ENCODE peak calls at places on chromosomes 5 and 9, in five cellular contexts. Y is PC-3, R is fibroblast of pulmonary artery, M is HCT116, U is dorsolateral prefrontal cortex. I is an unnamed sample.

GRCh38 chr5:133123297-133123696 is 71.5 kb downstream of the HSPA4 start:
- DNase-seq in R (no peak), Y (no peak), M (no peak), U (no peak), I (no peak)

GRCh38 chr9:131875828-131876485 is 136.1 kb upstream of the RAPGEF1 start:
- DNase-seq in U (peak; percentile 24), M (no peak), Y (peak; percentile 82), R (no peak), I (no peak)

GRCh38 chr5:170538096-170538465 is 34.3 kb downstream of the KCNIP1 start:
- DNase-seq in Y (no peak), U (no peak), M (no peak), R (no peak), I (no peak)

GRCh38 chr9:123365287-123365880 is 9.4 kb downstream of the CRB2 start:
- DNase-seq in U (no peak), M (no peak), Y (no peak), R (no peak), I (no peak)

GRCh38 chr9:16139781-16140180 is 586.9 kb downstream of the CCDC171 start:
- DNase-seq in Y (no peak), U (no peak), R (peak; percentile 49), M (no peak), I (no peak)

GRCh38 chr9:126321742-126322141 is 4.9 kb upstream of the MVB12B start:
- DNase-seq in Y (no peak), R (no peak), M (no peak), U (no peak), I (no peak)

GRCh38 chr5:148072207-148072606 is 8.4 kb downstream of the SPINK5 start:
- DNase-seq in M (no peak), U (no peak), R (no peak), Y (no peak), I (no peak)

GRCh38 chr5:50963647-50964584 is 297.5 kb downstream of the PARP8 start:
- DNase-seq in U (no peak), R (no peak), Y (no peak), M (no peak), I (no peak)

GRCh38 chr9:109312783-109313182 is 8.1 kb downstream of the EPB41L4B start:
- DNase-seq in U (no peak), M (no peak), Y (no peak), R (no peak), I (no peak)

GRCh38 chr5:118796081-118796480 is 192.3 kb downstream of the DTWD2 start:
- DNase-seq in Y (no peak), M (no peak), U (no peak), R (no peak), I (no peak)

GRCh38 chr9:71001780-71002386 is 119.5 kb downstream of the TRPM3 start:
- DNase-seq in U (no peak), Y (peak; percentile 41), M (peak; percentile 23), R (peak; percentile 58), I (peak; percentile 9)

GRCh38 chr9:110429453-110429852 is 91.8 kb upstream of the TXNDC8 start:
- DNase-seq in R (no peak), M (no peak), U (no peak), Y (peak; percentile 19), I (no peak)
- TF ChIP-seq CTCF in R (peak; percentile 23), M (peak; percentile 28), U (no peak), Y (peak; percentile 37), I (peak; percentile 31)

GRCh38 chr9:135991771-135992170 is 30.6 kb upstream of the UBAC1 start:
- DNase-seq in U (no peak), M (no peak), R (no peak), Y (no peak), I (no peak)

GRCh38 chr9:135992486-135993408 is 31.6 kb upstream of the UBAC1 start:
- DNase-seq in M (no peak), R (peak; percentile 89), U (no peak), Y (peak; percentile 69), I (peak; percentile 27)

GRCh38 chr9:135989157-135989556 is 28.0 kb upstream of the UBAC1 start:
- DNase-seq in Y (no peak), R (no peak), M (no peak), U (no peak), I (no peak)

GRCh38 chr9:135989722-135990467 is 28.7 kb upstream of the UBAC1 start:
- DNase-seq in Y (no peak), U (peak; percentile 81), R (no peak), M (no peak), I (no peak)

GRCh38 chr9:135990468-135991429 is 29.6 kb upstream of the UBAC1 start:
- DNase-seq in M (peak; percentile 79), R (peak; percentile 77), U (no peak), Y (peak; percentile 21), I (peak; percentile 32)
- H3K4me3 ChIP-seq in M (no peak overlapping the region), R (no peak overlapping the region), U (peak overlapping the region; percentile 40), Y (no peak overlapping the region), I (no peak overlapping the region)

GRCh38 chr5:173392172-173392571 is 64.0 kb upstream of the STC2 start:
- DNase-seq in R (no peak), U (no peak), Y (no peak), M (no peak), I (no peak)
- TF ChIP-seq CTCF in R (no peak), U (no peak), Y (no peak), M (no peak), I (no peak)

GRCh38 chr5:139660105-139660915 is 12.2 kb downstream of the CXXC5 start:
- DNase-seq in Y (peak; percentile 82), U (peak; percentile 92), R (no peak), M (no peak), I (no peak)
- H3K4me3 ChIP-seq in Y (no peak overlapping the region), U (peak overlapping the region; percentile 52), R (peak overlapping the region; percentile 36), M (peak overlapping the region; percentile 42), I (peak overlapping the region; percentile 5)

GRCh38 chr9:17742065-17742464 is 163.2 kb downstream of the SH3GL2 start:
- DNase-seq in R (no peak), M (no peak), U (no peak), Y (peak; percentile 61), I (no peak)
- TF ChIP-seq CTCF in R (no peak), M (peak; percentile 40), U (no peak), Y (peak; percentile 55), I (no peak)

DNA sequence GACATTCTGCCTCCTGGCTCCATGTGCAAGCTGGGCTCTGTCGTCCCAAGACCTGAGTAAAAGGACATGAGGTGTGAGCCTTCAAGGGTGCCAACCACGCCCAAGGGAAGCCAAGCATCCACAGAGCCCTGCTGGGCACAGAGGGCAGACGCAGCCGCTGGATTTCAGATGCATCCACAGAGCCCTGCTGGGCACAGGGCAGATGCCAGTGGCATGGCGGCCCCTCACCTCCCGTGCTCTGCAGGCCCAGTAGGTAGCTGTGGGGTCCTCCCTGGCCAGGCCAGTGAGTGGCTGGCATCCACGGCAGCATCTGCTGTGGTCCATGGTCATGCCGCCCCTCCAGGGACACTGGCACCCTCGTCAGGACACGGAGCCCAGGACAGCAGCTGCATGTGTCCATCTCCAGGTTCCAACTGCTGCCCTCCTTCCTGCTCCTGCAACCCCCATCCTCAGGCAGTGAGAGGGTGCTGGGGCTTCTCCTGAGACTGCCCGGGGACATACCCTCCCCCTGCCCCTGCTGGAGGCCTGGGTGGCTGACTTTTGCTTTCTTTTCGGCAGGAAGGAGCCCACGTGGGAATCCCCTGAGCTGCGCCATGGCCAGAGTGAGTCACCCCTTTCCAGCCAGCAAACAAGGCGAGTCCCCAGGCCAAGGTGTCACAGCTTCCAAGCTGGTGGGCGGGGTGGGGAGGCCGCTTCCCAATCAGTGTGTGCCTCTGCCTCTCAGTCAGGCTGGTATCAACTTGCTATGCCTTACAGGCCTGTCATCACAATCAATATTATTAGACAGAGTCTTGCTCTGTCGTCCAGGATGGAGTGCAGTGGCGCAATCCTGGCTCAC is 4.0 kb upstream of the TRAF2 start:
- DNase-seq in Y (peak; percentile 64), R (peak; percentile 73), U (no peak), M (peak; percentile 56), I (no peak)
- H3K4me3 ChIP-seq in Y (no peak overlapping the region), R (no peak overlapping the region), U (no peak overlapping the region), M (no peak overlapping the region), I (no peak overlapping the region)

I was measured in astrocyte of the cerebellum.